ENCODE peak calls at places on chromosome 4, in eight cellular contexts. M is GM12878, I is lower lobe of right lung, D is heart left ventricle, O is endothelial cell of umbilical vein, P is sigmoid colon, Q is ovary, H is cardiac muscle cell. L is an unnamed sample. For H3K4me1, the result is how much of the 10 kb centered on the place peaks cover.

GRCh38 chr4:180436366-180436765 is 1806.8 kb upstream of the TENM3 start:
- DNase-seq in M (no peak), I (no peak), D (no peak), O (no peak), P (no peak), Q (no peak), H (no peak), L (no peak)

GRCh38 chr4:182809417-182810102 is 107.6 kb downstream of the DCTD start:
- DNase-seq in M (no peak), I (no peak), D (no peak), O (no peak), P (no peak), Q (no peak), H (no peak), L (no peak)

GRCh38 chr4:72767903-72768817 is 199.1 kb upstream of the ADAMTS3 start:
- DNase-seq in M (no peak), I (no peak), D (no peak), O (no peak), P (no peak), Q (no peak), H (no peak), L (no peak)

GRCh38 chr4:183395395-183395794 is 49.0 kb upstream of the CDKN2AIP start:
- DNase-seq in M (no peak), I (no peak), D (no peak), O (no peak), P (no peak), Q (no peak), H (no peak), L (no peak)

GRCh38 chr4:67934628-67935027 is 28.7 kb downstream of the TMPRSS11A start:
- DNase-seq in M (no peak), I (no peak), D (no peak), O (peak), P (no peak), Q (no peak), H (no peak), L (no peak)

GRCh38 chr4:94721310-94721709 is 36.4 kb upstream of the BMPR1B start:
- DNase-seq in M (no peak), I (no peak), D (no peak), O (no peak), P (no peak), Q (no peak), H (no peak), L (no peak)

GRCh38 chr4:151266542-151266941 is 10.4 kb upstream of the PRSS48 start:
- DNase-seq in M (no peak), I (no peak), D (no peak), O (peak), P (no peak), Q (no peak), H (no peak), L (no peak)

GRCh38 chr4:76640252-76640925 is 205.4 kb downstream of the SHROOM3 start:
- DNase-seq in M (no peak), I (peak), D (no peak), O (no peak), P (no peak), Q (no peak), H (no peak), L (no peak)

GRCh38 chr4:115671581-115671980 is 558.2 kb upstream of the NDST4 start:
- DNase-seq in M (no peak), I (no peak), D (no peak), O (no peak), P (no peak), Q (no peak), H (no peak), L (no peak)

GRCh38 chr4:187814737-187815465 is 180.7 kb upstream of the ZFP42 start:
- DNase-seq in M (no peak), I (no peak), D (no peak), O (no peak), P (no peak), Q (no peak), H (no peak), L (no peak)

GRCh38 chr4:146506272-146506671 is 15.5 kb downstream of the SLC10A7 start:
- DNase-seq in M (no peak), I (no peak), D (no peak), O (no peak), P (no peak), Q (no peak), H (no peak), L (no peak)

GRCh38 chr4:162837679-162838078 is 329.0 kb downstream of the NAF1 start:
- DNase-seq in M (no peak), I (no peak), D (no peak), O (no peak), P (no peak), Q (no peak), H (no peak), L (no peak)

GRCh38 chr4:81136161-81136910 is 78.7 kb downstream of the PRKG2 start:
- DNase-seq in M (no peak), I (no peak), D (no peak), O (no peak), P (peak), Q (no peak), H (no peak), L (no peak)

GRCh38 chr4:8316251-8316771 is 46.8 kb downstream of the HTRA3 start:
- DNase-seq in M (no peak), I (no peak), D (no peak), O (no peak), P (no peak), Q (peak), H (no peak), L (peak)

GRCh38 chr4:121370729-121371325 is 10.0 kb downstream of the QRFPR start:
- DNase-seq in M (no peak), I (no peak), D (peak), O (peak), P (no peak), Q (no peak), H (peak), L (no peak)

GRCh38 chr4:43241104-43241503 is 348.6 kb downstream of the GRXCR1 start:
- DNase-seq in M (no peak), I (no peak), D (no peak), O (no peak), P (no peak), Q (no peak), H (no peak), L (no peak)

GRCh38 chr4:36285784-36286480 is 4.5 kb downstream of the DTHD1 start:
- DNase-seq in M (peak), I (no peak), D (no peak), O (no peak), P (no peak), Q (no peak), H (no peak), L (no peak)

GRCh38 chr4:146638801-146639351 is at the start of gene POU4F2:
- DNase-seq in M (no peak), I (no peak), D (no peak), O (peak), P (no peak), Q (no peak), H (peak), L (no peak)

GRCh38 chr4:150381671-150382427 is 200.1 kb upstream of the MAB21L2 start:
- DNase-seq in M (no peak), I (no peak), D (no peak), O (no peak), P (no peak), Q (no peak), H (no peak), L (no peak)

GRCh38 chr4:42638276-42638675 is 18.6 kb downstream of the ATP8A1 start:
- DNase-seq in M (no peak), I (no peak), D (no peak), O (no peak), P (no peak), Q (no peak), H (no peak), L (no peak)

GRCh38 chr4:119039779-119040178 is 95.9 kb upstream of the MYOZ2 start:
- DNase-seq in M (no peak), I (no peak), D (no peak), O (no peak), P (no peak), Q (no peak), H (no peak), L (no peak)

GRCh38 chr4:3682236-3683076 is 83.7 kb upstream of the ADRA2C start:
- DNase-seq in M (no peak), I (peak), D (no peak), O (no peak), P (peak), Q (no peak), H (no peak), L (no peak)

GRCh38 chr4:61533140-61533539 is 333.0 kb downstream of the ADGRL3 start:
- DNase-seq in M (no peak), I (no peak), D (no peak), O (no peak), P (no peak), Q (no peak), H (no peak), L (no peak)

GRCh38 chr4:86556791-86557415 is 37.2 kb upstream of the PTPN13 start:
- DNase-seq in M (no peak), I (no peak), D (no peak), O (peak), P (no peak), Q (no peak), H (no peak), L (no peak)

GRCh38 chr4:89363786-89364185 is 56.2 kb upstream of the GPRIN3 start:
- DNase-seq in M (no peak), I (no peak), D (no peak), O (no peak), P (no peak), Q (no peak), H (no peak), L (no peak)

GRCh38 chr4:41142946-41143720 is 71.2 kb downstream of the APBB2 start:
- DNase-seq in M (no peak), I (no peak), D (peak), O (peak), P (peak), Q (peak), H (no peak), L (no peak)

GRCh38 chr4:40890199-40890598 is 140.4 kb downstream of the NSUN7 start:
- DNase-seq in M (no peak), I (no peak), D (no peak), O (no peak), P (no peak), Q (no peak), H (no peak), L (no peak)

GRCh38 chr4:140774956-140775355 is 18.8 kb upstream of the TBC1D9 start:
- DNase-seq in M (no peak), I (no peak), D (no peak), O (no peak), P (no peak), Q (no peak), H (no peak), L (no peak)

GRCh38 chr4:76087007-76087769 is 12.7 kb downstream of the ART3 start:
- DNase-seq in M (no peak), I (no peak), D (peak), O (peak), P (no peak), Q (no peak), H (peak), L (no peak)

GRCh38 chr4:26859762-26860156 is 882 bp upstream of the STIM2 start:
- DNase-seq in M (no peak), I (no peak), D (no peak), O (no peak), P (no peak), Q (no peak), H (no peak), L (no peak)

GRCh38 chr4:54371211-54371610 is 142.1 kb downstream of the PDGFRA start:
- DNase-seq in M (no peak), I (no peak), D (no peak), O (no peak), P (no peak), Q (no peak), H (no peak), L (no peak)

GRCh38 chr4:54940996-54941395 is 184.4 kb downstream of the KDR start:
- DNase-seq in M (no peak), I (no peak), D (no peak), O (no peak), P (no peak), Q (no peak), H (no peak), L (no peak)

DNA sequence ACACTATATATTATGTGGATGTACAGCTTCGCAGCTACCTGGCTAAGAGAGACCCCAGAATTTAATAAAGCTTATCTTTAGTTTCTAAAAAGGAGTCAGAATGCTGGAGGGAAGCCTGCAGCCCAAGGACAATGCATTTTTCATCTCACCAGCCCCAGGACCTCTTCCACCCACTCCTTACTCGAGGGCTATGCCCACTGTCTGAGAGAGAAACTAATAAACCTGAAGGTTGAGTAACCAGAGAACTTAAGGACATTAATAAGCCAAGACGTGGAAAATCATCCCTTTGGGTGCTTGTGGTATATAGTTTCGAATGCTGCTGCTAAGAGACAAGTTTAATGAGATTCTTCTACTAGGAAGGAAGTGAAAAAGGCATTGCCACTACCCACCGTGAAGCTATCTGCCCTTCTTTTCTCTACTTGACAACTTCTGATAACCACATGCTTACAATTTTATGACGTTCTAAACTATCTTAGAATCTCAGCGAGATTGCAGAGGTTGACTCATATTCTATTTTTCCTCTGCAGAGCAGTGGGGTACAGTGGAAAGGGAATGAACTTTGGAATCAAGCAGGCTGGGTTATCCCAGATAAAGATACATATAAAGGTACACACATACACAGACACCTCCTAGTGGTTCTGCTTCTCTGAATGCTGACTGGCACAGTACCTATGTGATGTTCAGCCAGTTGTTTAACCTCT is 3.3 kb downstream of the RELL1 start:
- DNase-seq in M (peak), I (no peak), D (no peak), O (peak), P (no peak), Q (no peak), H (no peak), L (no peak)
- TF ChIP-seq CTCF in M (peak), I (no peak), D (no peak), O (no peak), P (no peak), Q (no peak), H (peak), L (peak)

DNA sequence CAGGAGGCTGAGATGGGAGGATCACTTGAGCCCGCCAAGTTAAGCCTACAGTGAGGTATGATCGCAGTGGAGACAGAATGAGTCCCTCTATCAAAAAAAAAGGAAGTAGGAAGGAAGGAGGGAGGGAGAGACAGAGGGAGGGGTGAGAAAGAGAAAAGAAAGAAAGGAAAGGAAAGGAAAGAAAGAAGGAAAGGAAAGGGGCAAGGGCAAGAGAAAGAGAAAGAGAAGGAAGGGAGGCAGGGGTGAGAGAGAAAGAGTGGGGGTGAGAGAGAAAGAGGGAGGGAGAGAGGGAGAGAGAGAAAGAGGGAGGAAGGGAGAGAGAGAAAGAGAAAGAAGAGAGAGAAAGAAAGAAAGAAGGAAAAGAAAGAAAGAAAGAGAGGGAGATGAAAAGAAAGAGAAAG is 13.2 kb downstream of the ELF2 start:
- DNase-seq in M (no peak), I (no peak), D (no peak), O (no peak), P (no peak), Q (no peak), H (no peak), L (no peak)
- H3K27ac ChIP-seq in M (no peak), I (no peak), D (no peak), O (no peak), P (no peak), Q (no peak), H (no peak), L (no peak)

GRCh38 chr4:5712517-5712916 is 1.5 kb downstream of the EVC start:
- DNase-seq in M (peak), I (no peak), D (no peak), O (no peak), P (no peak), Q (no peak), H (no peak), L (no peak)

GRCh38 chr4:5710065-5710961 is 688 bp upstream of the EVC start:
- DNase-seq in M (no peak), I (no peak), D (no peak), O (peak), P (no peak), Q (no peak), H (no peak), L (no peak)

GRCh38 chr4:5710962-5711478 is at the start of gene EVC:
- DNase-seq in M (no peak), I (peak), D (peak), O (peak), P (peak), Q (peak), H (peak), L (peak)

GRCh38 chr4:5712931-5713330 is 1.9 kb downstream of the EVC start:
- DNase-seq in M (no peak), I (no peak), D (no peak), O (no peak), P (no peak), Q (no peak), H (no peak), L (no peak)

DNA sequence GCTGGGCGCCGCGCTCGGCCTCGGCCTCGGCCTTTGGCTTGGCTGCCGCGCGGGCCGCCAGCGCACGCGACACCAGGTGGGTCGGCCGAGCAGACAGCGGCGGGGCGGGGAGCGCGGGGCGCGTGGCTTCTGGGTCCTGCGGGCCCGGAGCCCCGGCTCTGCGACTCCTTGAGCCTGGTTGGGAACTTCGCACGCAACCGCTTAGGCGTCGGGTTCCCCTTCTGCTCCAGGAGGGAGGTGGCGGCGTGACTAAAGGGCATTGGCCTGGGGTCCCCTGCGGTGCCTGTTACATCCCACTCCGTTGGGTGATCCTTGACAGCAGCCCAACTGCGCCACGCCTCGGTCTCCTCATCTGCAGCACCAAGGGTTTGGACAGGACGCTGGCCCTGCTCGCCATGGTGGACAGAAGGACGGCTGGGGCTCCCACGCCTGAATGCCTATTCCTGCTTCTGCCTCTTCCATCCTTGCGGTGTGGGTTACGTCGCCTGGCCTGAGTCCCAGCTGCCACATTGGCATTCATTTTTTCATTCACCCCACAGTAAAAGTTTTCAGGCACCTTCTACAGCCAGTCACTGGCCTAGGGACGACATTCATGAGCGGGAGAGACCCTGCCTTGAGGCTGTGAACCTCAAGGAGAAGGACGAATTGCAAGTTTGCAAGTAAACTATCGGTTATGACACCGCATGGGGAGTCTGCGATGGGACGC is 631 bp downstream of the EVC start:
- DNase-seq in M (no peak), I (peak), D (peak), O (peak), P (peak), Q (no peak), H (no peak), L (no peak)
- H3K4me1 ChIP-seq in M (under half), I (under half), D (under half), O (under half), P (under half), Q (under half), H (under half), L (under half)

GRCh38 chr4:37993806-37994205 is 33.6 kb downstream of the PTTG2 start:
- DNase-seq in M (no peak), I (no peak), D (no peak), O (no peak), P (no peak), Q (no peak), H (no peak), L (no peak)
- TF ChIP-seq CTCF in M (no peak), I (no peak), D (no peak), O (no peak), P (no peak), Q (no peak), H (no peak), L (no peak)

GRCh38 chr4:70196855-70197254 is 1.3 kb downstream of the ODAM start:
- DNase-seq in M (no peak), I (no peak), D (no peak), O (no peak), P (no peak), Q (no peak), H (no peak), L (no peak)
- H3K27ac ChIP-seq in M (no peak), I (no peak), D (no peak), O (no peak), P (no peak), Q (no peak), H (no peak), L (no peak)